ENCODE peak calls at places on chromosomes 12 and 14, in four cellular contexts. R, N, B and F are unnamed samples.

GRCh38 chr14:88043523-88043922 is 38.6 kb downstream of the GPR65 start:
- DNase-seq in R (no peak), N (no peak), B (no peak), F (no peak)

GRCh38 chr12:46473634-46474201 is 101.1 kb upstream of the SLC38A2 start:
- DNase-seq in R (peak; percentile 57), N (peak; percentile 100), B (no peak), F (peak; percentile 78)

GRCh38 chr12:50362671-50363070 is 33.7 kb downstream of the FAM186A start:
- DNase-seq in R (no peak), N (no peak), B (no peak), F (no peak)

GRCh38 chr12:127178039-127178438 is 1088.9 kb upstream of the TMEM132C start:
- DNase-seq in R (no peak), N (no peak), B (no peak), F (no peak)

GRCh38 chr12:507261-507853 is 47.6 kb downstream of the B4GALNT3 start:
- DNase-seq in R (no peak), N (no peak), B (no peak), F (no peak)

GRCh38 chr14:71267691-71268090 is 360.4 kb downstream of the PCNX1 start:
- DNase-seq in R (no peak), N (no peak), B (no peak), F (no peak)

GRCh38 chr14:76946753-76947077 is 81.8 kb downstream of the IRF2BPL start:
- DNase-seq in R (no peak), N (no peak), B (no peak), F (no peak)

GRCh38 chr12:59486827-59487226 is 109.0 kb upstream of the SLC16A7 start:
- DNase-seq in R (no peak), N (no peak), B (no peak), F (no peak)

GRCh38 chr12:130832561-130833209 is 6.4 kb downstream of the STX2 start:
- DNase-seq in R (no peak), N (no peak), B (no peak), F (no peak)

GRCh38 chr14:21868442-21869046 is 194.9 kb upstream of the OR4E1 start:
- DNase-seq in R (peak; percentile 58), N (no peak), B (peak; percentile 69), F (peak; percentile 31)

GRCh38 chr12:107435520-107435919 is 250.1 kb upstream of the PWP1 start:
- DNase-seq in R (no peak), N (no peak), B (no peak), F (no peak)

GRCh38 chr12:63967358-63967757 is 122.9 kb downstream of the SRGAP1 start:
- DNase-seq in R (no peak), N (no peak), B (no peak), F (no peak)

GRCh38 chr12:3135522-3136461 is 58.6 kb downstream of the TSPAN9 start:
- DNase-seq in R (peak; percentile 52), N (peak; percentile 64), B (peak; percentile 70), F (no peak)

GRCh38 chr12:125836647-125837046 is 771.4 kb downstream of the AACS start:
- DNase-seq in R (no peak), N (no peak), B (no peak), F (no peak)

GRCh38 chr14:38297681-38298080 is 41.8 kb upstream of the CLEC14A start:
- DNase-seq in R (no peak), N (no peak), B (no peak), F (no peak)

GRCh38 chr12:104132351-104132956 is 5.6 kb downstream of the NFYB start:
- DNase-seq in R (no peak), N (no peak), B (no peak), F (no peak)

GRCh38 chr12:104130760-104131159 is 7.2 kb downstream of the NFYB start:
- DNase-seq in R (no peak), N (no peak), B (no peak), F (no peak)

GRCh38 chr12:104134882-104135281 is 3.1 kb downstream of the NFYB start:
- DNase-seq in R (no peak), N (no peak), B (no peak), F (no peak)

GRCh38 chr12:104133861-104134260 is 4.1 kb downstream of the NFYB start:
- DNase-seq in R (no peak), N (no peak), B (no peak), F (no peak)

GRCh38 chr12:104131609-104132008 is 6.4 kb downstream of the NFYB start:
- DNase-seq in R (no peak), N (no peak), B (no peak), F (no peak)
- H3K36me3 ChIP-seq in R (no peaks in the 10 kb centered on the region), N (peaks cover 61% of the 10 kb centered on the region), B (peaks cover 81% of the 10 kb centered on the region), F (peaks cover 2% of the 10 kb centered on the region)

DNA sequence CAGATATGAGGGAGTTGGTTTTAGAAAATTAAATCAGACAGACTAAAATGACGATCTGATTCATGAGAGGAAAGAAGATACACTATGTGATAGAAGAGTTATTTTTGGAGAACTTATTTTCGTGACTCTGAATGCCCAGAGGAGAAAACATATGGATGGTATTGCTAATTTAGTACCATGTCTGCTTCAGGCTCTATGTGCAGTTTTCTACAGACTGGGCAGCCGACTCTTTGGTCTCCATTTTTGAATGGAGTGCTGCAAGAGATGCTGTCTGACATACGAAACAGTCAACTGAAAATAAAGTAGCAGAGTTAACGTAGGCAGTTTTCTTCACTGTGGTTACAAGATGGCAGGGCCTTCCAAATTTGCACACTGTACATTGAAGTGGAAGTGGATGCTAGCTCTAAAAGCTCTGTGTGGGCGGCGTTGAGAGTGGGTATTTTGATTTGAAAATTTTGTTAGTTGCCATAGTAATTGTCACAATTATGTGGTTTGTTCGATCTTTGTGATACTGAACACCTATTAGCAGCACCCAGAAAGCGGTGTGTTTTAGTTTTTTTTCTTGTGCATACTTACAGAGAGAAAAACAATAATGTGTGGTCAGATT is 154.8 kb upstream of the ATP2B1 start:
- DNase-seq in R (no peak), N (no peak), B (peak; percentile 68), F (no peak)
- H3K4me3 ChIP-seq in R (no peak overlapping the region), N (no peak overlapping the region), B (peak overlapping the region; percentile 49), F (no peak overlapping the region)

DNA sequence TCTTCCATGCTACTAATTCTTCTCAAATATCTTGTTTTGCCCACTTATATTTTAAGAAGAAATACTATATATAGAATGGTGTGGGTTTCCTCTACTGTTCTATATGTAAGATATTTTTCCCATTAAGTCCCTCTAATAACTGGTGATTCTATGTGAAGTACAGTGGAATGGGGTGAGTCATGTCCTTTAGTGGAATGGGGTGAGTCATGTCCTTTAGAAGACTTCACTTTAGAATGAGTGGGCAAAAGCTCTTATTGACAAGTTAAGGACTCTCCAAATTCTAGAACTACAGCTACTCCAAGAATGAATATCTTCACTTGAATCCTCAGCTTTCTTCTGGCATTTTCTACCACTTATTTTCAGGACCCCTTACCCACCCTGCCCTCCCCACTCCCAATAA is 349.9 kb downstream of the ETNK1 start:
- DNase-seq in R (no peak), N (no peak), B (no peak), F (peak; percentile 82)
- H3K36me3 ChIP-seq in R (no peaks in the 10 kb centered on the region), N (no peaks in the 10 kb centered on the region), B (no peaks in the 10 kb centered on the region), F (no peaks in the 10 kb centered on the region)

GRCh38 chr12:19053999-19054398 is 75.5 kb upstream of the PLEKHA5 start:
- DNase-seq in R (no peak), N (no peak), B (no peak), F (no peak)

GRCh38 chr12:19052689-19053088 is 76.8 kb upstream of the PLEKHA5 start:
- DNase-seq in R (no peak), N (no peak), B (no peak), F (no peak)

GRCh38 chr12:19053218-19053617 is 76.3 kb upstream of the PLEKHA5 start:
- DNase-seq in R (no peak), N (no peak), B (no peak), F (no peak)

GRCh38 chr12:19055589-19055988 is 73.9 kb upstream of the PLEKHA5 start:
- DNase-seq in R (no peak), N (no peak), B (no peak), F (no peak)

DNA sequence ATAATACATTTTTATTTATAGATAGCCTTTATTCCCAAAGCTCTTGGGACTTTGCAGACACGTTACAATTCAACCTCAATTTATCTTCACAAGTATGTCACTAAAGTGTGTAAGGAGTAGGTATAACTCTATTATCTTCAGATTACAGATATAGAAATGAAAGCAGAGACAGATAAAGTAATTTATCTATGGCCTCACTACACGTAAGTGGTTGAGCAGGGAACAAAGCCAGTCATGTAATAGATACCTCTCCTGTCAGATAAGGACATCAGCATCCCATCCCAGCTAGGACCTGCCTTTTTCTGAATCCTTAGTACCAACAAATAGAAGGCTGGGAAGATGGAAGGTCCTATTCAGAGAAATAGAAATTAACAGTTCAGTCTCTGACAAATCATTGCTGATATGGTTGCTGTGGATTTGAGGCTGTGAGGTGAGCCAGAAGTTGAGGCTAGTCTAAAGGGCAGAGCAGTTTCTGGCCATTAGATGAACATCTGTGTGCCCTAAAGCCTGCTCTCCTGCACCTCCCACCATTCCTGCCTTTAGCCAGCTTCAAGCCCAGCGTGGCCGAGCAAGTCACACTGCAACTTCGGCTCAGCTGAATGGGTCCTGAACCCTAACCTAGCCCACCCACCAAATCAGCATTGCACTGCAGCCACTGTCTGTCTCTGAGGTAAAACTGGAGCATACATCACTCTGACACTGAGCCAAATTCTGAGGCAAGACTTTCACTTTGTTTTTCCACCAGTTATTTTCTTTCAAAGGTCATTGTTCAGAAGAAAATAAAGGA is 71.1 kb upstream of the PLEKHA5 start:
- DNase-seq in R (no peak), N (no peak), B (no peak), F (no peak)
- H3K4me3 ChIP-seq in R (no peak overlapping the region), N (no peak overlapping the region), B (no peak overlapping the region), F (no peak overlapping the region)

GRCh38 chr12:27671865-27672264 is 24.4 kb upstream of the REP15 start:
- DNase-seq in R (no peak), N (no peak), B (no peak), F (no peak)

GRCh38 chr12:27667540-27667939 is 28.7 kb upstream of the REP15 start:
- DNase-seq in R (no peak), N (no peak), B (no peak), F (no peak)

GRCh38 chr12:27665704-27666103 is 30.5 kb upstream of the REP15 start:
- DNase-seq in R (no peak), N (no peak), B (no peak), F (no peak)

DNA sequence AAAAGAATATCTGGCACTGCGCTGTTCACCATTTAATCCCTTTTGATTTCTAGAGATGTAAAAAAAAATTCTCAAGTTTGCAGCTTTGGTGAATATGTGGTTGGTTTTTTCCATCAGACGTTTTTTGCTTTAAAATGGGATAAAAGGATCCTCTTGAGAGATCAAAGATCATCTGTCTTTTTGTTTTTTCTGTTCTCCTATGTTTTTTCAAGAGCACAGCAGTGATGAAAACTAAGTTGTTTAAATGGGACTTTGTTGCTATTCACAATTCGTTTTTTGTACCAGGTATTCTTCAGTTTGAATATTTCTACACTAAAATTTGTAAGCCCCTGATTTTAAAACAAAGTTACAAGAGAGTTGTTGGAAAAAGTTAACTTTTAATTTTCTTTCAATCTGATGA is 29.7 kb upstream of the REP15 start:
- DNase-seq in R (no peak), N (no peak), B (no peak), F (no peak)
- H3K36me3 ChIP-seq in R (no peaks in the 10 kb centered on the region), N (peaks cover 41% of the 10 kb centered on the region), B (no peaks in the 10 kb centered on the region), F (peaks cover 1% of the 10 kb centered on the region)

DNA sequence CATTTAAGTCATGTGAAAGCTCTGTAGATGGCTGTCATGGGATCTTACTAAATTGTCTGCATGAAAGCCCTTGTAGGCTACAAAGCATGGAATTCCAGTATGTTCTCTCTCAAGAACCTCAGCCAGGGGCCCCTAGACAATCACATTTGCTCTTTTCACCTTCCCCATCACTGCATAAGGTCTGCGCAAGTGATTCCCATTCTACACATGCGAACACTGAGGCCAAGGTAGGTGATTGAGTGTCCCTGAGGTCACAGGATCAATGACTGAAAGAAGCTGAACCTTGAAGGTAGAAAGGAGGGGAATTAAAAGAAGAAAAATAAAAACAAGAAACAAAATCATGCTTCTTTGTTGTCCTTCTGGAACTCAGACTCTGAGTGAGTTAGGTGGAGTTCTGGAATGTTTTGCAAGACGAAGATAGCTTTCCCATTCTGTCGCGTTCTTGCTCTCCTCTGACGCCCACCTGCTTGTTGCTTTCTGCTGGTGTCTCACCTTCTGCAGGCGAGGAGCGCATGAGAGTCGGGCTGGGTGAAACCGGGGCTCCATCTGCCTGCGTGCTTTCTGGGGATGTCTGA is 79.9 kb downstream of the SPRING1 start:
- DNase-seq in R (no peak), N (no peak), B (no peak), F (no peak)
- H3K4me3 ChIP-seq in R (peak overlapping the region; percentile 28), N (peak overlapping the region; percentile 10), B (no peak overlapping the region), F (no peak overlapping the region)